ENCODE peak calls at places on chromosomes 16 and 17, in ten cellular contexts. I is esophagus muscularis mucosa; L is left ventricle myocardium inferior; E is HepG2; Z is CD8-positive, alpha-beta memory T cell; X is upper lobe of right lung; T is neuronal stem cell; Y is heart left ventricle; K is fibroblast of lung; U is A549. O is an unnamed sample.

GRCh38 chr16:2775765-2776499 is 1.1 kb downstream of the ELOB start:
- DNase-seq in I (no peak), L (no peak), E (no peak), Z (no peak), X (no peak), T (no peak), Y (no peak), K (no peak), U (no peak), O (no peak)

GRCh38 chr17:48540213-48540612 is 4.7 kb downstream of the HOXB2 start:
- DNase-seq in I (no peak), L (no peak), E (no peak), Z (no peak), X (no peak), T (no peak), Y (no peak), K (peak; percentile 32), U (no peak), O (no peak)

GRCh38 chr17:44775838-44776621 is 17.2 kb downstream of the ADAM11 start:
- DNase-seq in I (no peak), L (no peak), E (peak; percentile 32), Z (no peak), X (peak; percentile 97), T (no peak), Y (peak; percentile 97), K (no peak), U (no peak), O (no peak)

GRCh38 chr17:35130392-35130791 is 9.0 kb downstream of the FNDC8 start:
- DNase-seq in I (no peak), L (no peak), E (no peak), Z (no peak), X (no peak), T (no peak), Y (no peak), K (no peak), U (no peak), O (no peak)

GRCh38 chr16:7508656-7509055 is 176.0 kb downstream of the RBFOX1 start:
- DNase-seq in I (no peak), L (no peak), E (no peak), Z (no peak), X (no peak), T (no peak), Y (no peak), K (no peak), U (no peak), O (no peak)

GRCh38 chr16:85720319-85720637 is 30.6 kb downstream of the C16orf74 start:
- DNase-seq in I (no peak), L (peak; percentile 40), E (peak; percentile 35), Z (no peak), X (no peak), T (no peak), Y (no peak), K (no peak), U (no peak), O (no peak)

GRCh38 chr17:6427284-6427781 is 7.6 kb downstream of the AIPL1 start:
- DNase-seq in I (no peak), L (no peak), E (no peak), Z (peak; percentile 46), X (no peak), T (no peak), Y (no peak), K (peak; percentile 22), U (no peak), O (peak; percentile 40)

GRCh38 chr17:32992360-32993033 is 850 bp downstream of the SPACA3 start:
- DNase-seq in I (no peak), L (no peak), E (no peak), Z (no peak), X (no peak), T (no peak), Y (no peak), K (no peak), U (no peak), O (no peak)

GRCh38 chr16:19555938-19556778 is 655 bp downstream of the VPS35L start:
- DNase-seq in I (no peak), L (no peak), E (no peak), Z (peak; percentile 18), X (no peak), T (peak; percentile 42), Y (no peak), K (peak; percentile 39), U (peak; percentile 68), O (peak; percentile 11)

GRCh38 chr17:30426292-30426691 is 47.6 kb downstream of the CPD start:
- DNase-seq in I (no peak), L (no peak), E (no peak), Z (no peak), X (no peak), T (no peak), Y (no peak), K (no peak), U (no peak), O (no peak)

GRCh38 chr16:24652803-24653202 is 76.6 kb upstream of the TNRC6A start:
- DNase-seq in I (no peak), L (no peak), E (no peak), Z (no peak), X (no peak), T (no peak), Y (no peak), K (peak; percentile 38), U (no peak), O (no peak)

GRCh38 chr17:74442291-74442669 is 10.4 kb downstream of the GPRC5C start:
- DNase-seq in I (no peak), L (no peak), E (no peak), Z (no peak), X (no peak), T (no peak), Y (no peak), K (no peak), U (no peak), O (no peak)

GRCh38 chr17:74443516-74444296 is 11.8 kb downstream of the GPRC5C start:
- DNase-seq in I (no peak), L (no peak), E (no peak), Z (no peak), X (no peak), T (no peak), Y (no peak), K (no peak), U (no peak), O (no peak)

GRCh38 chr17:74444406-74444805 is 12.5 kb downstream of the GPRC5C start:
- DNase-seq in I (no peak), L (peak; percentile 64), E (no peak), Z (no peak), X (peak; percentile 70), T (no peak), Y (peak; percentile 76), K (peak; percentile 52), U (no peak), O (no peak)

GRCh38 chr17:74441537-74441936 is 9.6 kb downstream of the GPRC5C start:
- DNase-seq in I (no peak), L (no peak), E (no peak), Z (no peak), X (no peak), T (no peak), Y (no peak), K (no peak), U (no peak), O (no peak)

DNA sequence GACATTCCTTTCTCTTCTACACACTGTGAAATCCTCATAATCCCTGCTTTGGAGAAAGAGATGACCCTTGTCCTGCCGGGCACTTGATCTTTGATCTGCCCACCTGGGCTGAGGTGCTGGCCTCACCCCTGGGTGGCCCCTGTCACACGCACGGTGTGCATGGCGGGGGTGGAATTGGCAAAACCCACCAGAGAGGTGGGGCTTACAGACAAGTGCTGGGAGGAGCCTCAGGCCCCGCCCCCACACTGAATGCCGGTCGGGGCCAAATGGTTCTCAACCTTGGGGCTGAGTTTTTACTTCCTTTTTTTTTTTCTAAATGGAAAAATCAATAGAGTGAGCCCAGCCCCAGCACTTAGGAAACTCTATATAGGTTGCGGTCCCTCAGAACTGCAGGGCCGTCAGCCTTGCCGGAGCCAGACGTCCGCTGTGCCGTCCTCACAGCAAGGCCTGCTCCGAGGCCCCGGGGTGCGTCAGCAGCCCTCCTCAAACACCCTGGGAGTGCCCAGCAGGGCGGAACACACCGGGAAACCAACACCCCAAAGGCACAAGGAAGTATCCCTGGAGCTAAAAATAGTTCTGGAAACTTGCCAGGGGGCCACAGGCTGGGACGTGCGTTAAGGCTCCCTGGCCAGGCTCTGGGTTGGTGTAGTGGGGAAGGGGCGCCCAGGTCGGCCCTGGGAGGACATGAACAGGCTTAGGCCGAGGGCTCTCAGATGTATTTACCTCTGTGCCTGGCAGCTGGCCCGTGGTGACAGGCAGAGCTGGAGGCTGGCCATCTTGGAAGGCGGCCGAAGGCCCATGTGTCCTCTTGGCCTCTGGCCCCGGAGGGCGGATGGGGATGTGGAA is 11.0 kb downstream of the GPRC5C start:
- DNase-seq in I (peak; percentile 97), L (peak; percentile 94), E (peak; percentile 95), Z (no peak), X (peak; percentile 91), T (no peak), Y (peak; percentile 94), K (peak; percentile 41), U (peak; percentile 66), O (no peak)
- H3K27ac ChIP-seq in I (peak overlapping the region; percentile 76), L (peak overlapping the region; percentile 98), E (peak overlapping the region; percentile 96), Z (peak overlapping the region; percentile 58), X (peak overlapping the region; percentile 86), T (no peak overlapping the region), Y (peak overlapping the region; percentile 90), K (no peak overlapping the region), U (peak overlapping the region; percentile 16), O (no peak overlapping the region)

GRCh38 chr17:82203920-82204319 is 8.7 kb downstream of the CCDC57 start:
- DNase-seq in I (no peak), L (no peak), E (no peak), Z (no peak), X (no peak), T (no peak), Y (no peak), K (no peak), U (no peak), O (no peak)
- H3K27ac ChIP-seq in I (no peak overlapping the region), L (no peak overlapping the region), E (no peak overlapping the region), Z (no peak overlapping the region), X (no peak overlapping the region), T (no peak overlapping the region), Y (no peak overlapping the region), K (no peak overlapping the region), U (no peak overlapping the region), O (no peak overlapping the region)

DNA sequence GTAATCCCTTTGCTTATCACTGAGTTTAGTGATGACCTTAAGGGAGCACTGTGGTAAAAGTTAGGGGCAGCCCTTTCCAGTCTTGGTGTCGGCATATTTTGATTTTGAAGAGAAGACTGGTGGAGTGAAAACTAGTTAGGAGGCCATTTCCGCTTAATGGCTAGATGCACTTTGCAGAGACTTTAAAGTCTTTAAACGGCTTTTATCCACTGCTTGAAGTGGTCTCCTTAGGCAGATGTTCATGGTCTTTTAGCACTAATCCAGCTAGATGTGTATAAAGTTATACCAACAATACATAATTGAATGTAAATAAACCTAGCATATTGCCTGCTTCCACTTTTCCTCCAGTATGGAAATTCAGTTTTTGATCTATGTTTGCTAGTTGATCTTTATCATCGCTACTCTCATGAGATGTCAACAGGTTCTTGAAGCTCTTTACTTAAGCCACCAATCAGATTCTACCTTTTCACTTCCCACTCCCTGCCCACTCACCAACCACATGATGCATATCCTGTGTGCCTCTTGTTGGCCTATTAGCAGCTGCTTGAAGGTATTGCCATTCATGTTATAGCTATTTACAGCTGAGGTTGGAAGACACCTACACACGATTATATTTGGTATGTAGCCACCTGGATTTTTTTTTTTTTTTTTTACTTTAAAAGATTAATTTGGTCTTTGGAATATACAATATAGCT is 132.0 kb downstream of the NLK start:
- DNase-seq in I (no peak), L (no peak), E (no peak), Z (peak; percentile 4), X (no peak), T (no peak), Y (no peak), K (no peak), U (no peak), O (no peak)
- H3K27ac ChIP-seq in I (no peak overlapping the region), L (no peak overlapping the region), E (no peak overlapping the region), Z (no peak overlapping the region), X (no peak overlapping the region), T (no peak overlapping the region), Y (no peak overlapping the region), K (no peak overlapping the region), U (no peak overlapping the region), O (no peak overlapping the region)

GRCh38 chr17:1398900-1399299 is 1.1 kb downstream of the YWHAE start:
- DNase-seq in I (no peak), L (no peak), E (no peak), Z (peak; percentile 31), X (no peak), T (no peak), Y (no peak), K (peak; percentile 30), U (peak; percentile 37), O (no peak)
- H3K27ac ChIP-seq in I (peak overlapping the region; percentile 98), L (peak overlapping the region; percentile 97), E (peak overlapping the region; percentile 98), Z (peak overlapping the region; percentile 63), X (peak overlapping the region; percentile 96), T (peak overlapping the region; percentile 89), Y (peak overlapping the region; percentile 98), K (peak overlapping the region; percentile 99), U (peak overlapping the region; percentile 98), O (peak overlapping the region; percentile 98)